ENCODE peak calls at places on chromosome 22, in five cellular contexts. I, H, C, J and U are unnamed samples.

GRCh38 chr22:19124377-19124776 is 2.2 kb upstream of the DGCR2 start:
- DNase-seq in J (no peak), I (no peak), H (no peak), C (no peak), U (no peak)

GRCh38 chr22:45308624-45309421 is 911 bp upstream of the FAM118A start:
- DNase-seq in H (no peak), I (no peak), C (no peak), J (peak), U (no peak)

GRCh38 chr22:39773976-39774539 is 119.5 kb downstream of the ENTHD1 start:
- DNase-seq in C (peak), J (no peak), H (no peak), I (peak), U (no peak)

GRCh38 chr22:37703906-37704305 is 7.1 kb downstream of the TRIOBP start:
- DNase-seq in C (no peak), H (no peak), J (no peak), I (no peak), U (no peak)

GRCh38 chr22:49780992-49781782 is 46.5 kb downstream of the BRD1 start:
- DNase-seq in I (no peak), C (no peak), H (no peak), J (no peak), U (no peak)

GRCh38 chr22:24186892-24187670 is 5.8 kb downstream of the SUSD2 start:
- DNase-seq in I (no peak), J (no peak), C (no peak), H (no peak), U (no peak)

GRCh38 chr22:23835773-23836144 is 3.0 kb downstream of the DERL3 start:
- DNase-seq in C (no peak), I (no peak), H (no peak), J (peak), U (no peak)

GRCh38 chr22:39182478-39183030 is 30.1 kb upstream of the CBX7 start:
- DNase-seq in I (peak), H (no peak), J (peak), C (no peak), U (no peak)

GRCh38 chr22:24563246-24563645 is 7.4 kb downstream of the SNRPD3 start:
- DNase-seq in C (no peak), H (no peak), I (no peak), J (no peak), U (no peak)

GRCh38 chr22:19680911-19681862 is 33.1 kb upstream of the SEPTIN5 start:
- DNase-seq in C (no peak), H (no peak), I (no peak), J (no peak), U (no peak)

GRCh38 chr22:23888615-23889401 is 5.4 kb upstream of the MIF start:
- DNase-seq in C (no peak), H (no peak), J (no peak), I (peak), U (no peak)

GRCh38 chr22:25645266-25645665 is 80.8 kb downstream of the GRK3 start:
- DNase-seq in I (peak), C (no peak), J (no peak), H (no peak), U (no peak)

GRCh38 chr22:49547751-49548239 is 279.9 kb downstream of the BRD1 start:
- DNase-seq in H (no peak), C (no peak), I (no peak), J (no peak), U (no peak)

GRCh38 chr22:50361688-50362087 is 18.6 kb downstream of the PPP6R2 start:
- DNase-seq in I (no peak), H (no peak), C (no peak), J (no peak), U (no peak)

GRCh38 chr22:43945632-43946390 is 9.4 kb upstream of the SAMM50 start:
- DNase-seq in I (peak), H (no peak), J (peak), C (peak), U (peak)

GRCh38 chr22:50012201-50013181 is at the start of gene IL17REL:
- DNase-seq in C (no peak), H (no peak), J (no peak), I (no peak), U (no peak)

GRCh38 chr22:49294656-49295464 is 532.8 kb downstream of the BRD1 start:
- DNase-seq in H (no peak), J (peak), C (no peak), I (no peak), U (no peak)

GRCh38 chr22:19287076-19287724 is 4.3 kb downstream of the CLTCL1 start:
- DNase-seq in H (no peak), C (no peak), J (no peak), I (peak), U (no peak)

GRCh38 chr22:22427542-22428065 is 80.9 kb downstream of the ZNF280B start:
- DNase-seq in H (no peak), I (no peak), C (no peak), J (no peak), U (no peak)

GRCh38 chr22:26124991-26125725 is 44.1 kb upstream of the SEZ6L start:
- DNase-seq in I (no peak), H (no peak), C (no peak), J (no peak), U (no peak)

GRCh38 chr22:42649261-42650056 is at the start of gene CYB5R3:
- DNase-seq in H (peak), I (peak), J (peak), C (peak), U (peak)

GRCh38 chr22:19012308-19012990 is 76.4 kb upstream of the PRODH start:
- DNase-seq in H (no peak), C (no peak), J (no peak), I (no peak), U (no peak)

GRCh38 chr22:37753746-37754145 is 54.0 kb upstream of the GCAT start:
- DNase-seq in I (peak), J (no peak), H (no peak), C (no peak), U (no peak)

GRCh38 chr22:26417406-26417805 is 11.7 kb upstream of the ASPHD2 start:
- DNase-seq in I (no peak), H (no peak), C (no peak), J (no peak), U (no peak)

GRCh38 chr22:39361495-39361894 is 11.7 kb downstream of the SYNGR1 start:
- DNase-seq in H (no peak), I (no peak), J (no peak), C (no peak), U (no peak)

GRCh38 chr22:18152519-18152918 is 2.5 kb downstream of the USP18 start:
- DNase-seq in I (no peak), H (no peak), J (no peak), C (no peak), U (no peak)

GRCh38 chr22:49733631-49734030 is 94.0 kb downstream of the BRD1 start:
- DNase-seq in J (no peak), C (no peak), H (no peak), I (no peak), U (no peak)

GRCh38 chr22:30201970-30202369 is 44.6 kb downstream of the LIF start:
- DNase-seq in C (no peak), H (no peak), I (peak), J (no peak), U (no peak)

GRCh38 chr22:19271273-19271855 is 20.2 kb downstream of the CLTCL1 start:
- DNase-seq in C (no peak), I (no peak), H (no peak), J (no peak), U (no peak)

GRCh38 chr22:50710221-50710620 is 27.8 kb upstream of the ACR start:
- DNase-seq in I (no peak), C (no peak), J (no peak), H (no peak), U (no peak)

GRCh38 chr22:19524170-19525115 is at the start of gene CLDN5:
- DNase-seq in C (no peak), J (no peak), I (peak), H (no peak), U (no peak)

GRCh38 chr22:20137671-20138416 is 6.2 kb downstream of the ZDHHC8 start:
- DNase-seq in C (no peak), H (no peak), J (no peak), I (no peak), U (no peak)

GRCh38 chr22:26367402-26368245 is 61.4 kb upstream of the ASPHD2 start:
- DNase-seq in I (peak), H (peak), J (peak), C (peak), U (no peak)

GRCh38 chr22:49807780-49808708 is 19.6 kb downstream of the BRD1 start:
- DNase-seq in H (no peak), J (no peak), C (peak), I (peak), U (no peak)

GRCh38 chr22:37636186-37636948 is 3.1 kb upstream of the SH3BP1 start:
- DNase-seq in H (no peak), C (no peak), I (peak), J (no peak), U (no peak)

GRCh38 chr22:27116295-27116694 is 458.9 kb downstream of the MIAT start:
- DNase-seq in C (no peak), I (peak), J (no peak), H (no peak), U (no peak)

GRCh38 chr22:46323126-46323525 is 12.4 kb upstream of the TRMU start:
- DNase-seq in H (no peak), C (no peak), I (no peak), J (no peak), U (no peak)
- H3K27ac ChIP-seq in H (no peak), C (no peak), I (no peak), J (no peak), U (no peak)

DNA sequence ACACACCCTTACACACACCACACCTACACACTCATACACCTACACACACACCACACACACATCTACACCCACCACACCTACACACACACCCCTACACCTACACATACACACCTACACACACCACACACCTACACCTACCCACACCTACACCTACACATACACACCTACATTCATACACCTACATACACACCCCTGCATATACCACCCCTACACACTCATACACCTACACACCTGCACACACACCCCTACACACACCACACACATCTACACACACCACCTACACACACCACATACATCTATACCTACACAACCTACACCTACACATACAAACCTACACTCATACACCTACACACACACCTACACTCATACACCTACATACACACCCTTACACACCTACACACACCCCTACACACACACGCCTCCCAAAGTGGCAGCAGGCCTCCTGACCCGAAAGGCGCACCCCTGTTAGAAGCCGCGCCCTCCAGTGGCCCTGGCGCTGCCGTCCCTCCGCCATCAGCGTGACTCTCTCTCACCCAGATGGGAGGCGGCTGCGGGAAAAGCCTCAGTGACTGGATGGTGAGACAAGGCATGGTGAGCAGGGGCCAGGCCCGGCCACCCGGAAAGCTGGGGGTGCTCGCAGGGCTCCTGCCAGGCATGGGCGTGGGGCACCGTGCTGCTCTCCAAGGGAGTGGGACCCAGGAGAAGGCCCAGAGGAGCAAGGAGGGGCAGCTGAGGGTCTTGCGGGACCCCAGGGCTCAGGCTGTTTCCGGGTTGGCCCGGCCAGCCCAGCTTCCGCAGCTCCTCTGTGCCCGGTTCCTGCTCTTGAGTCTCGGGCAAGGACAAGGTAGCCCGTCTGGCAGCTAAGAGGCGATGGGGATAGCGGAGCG is 37.0 kb upstream of the HMOX1 start:
- DNase-seq in I (no peak), H (no peak), J (no peak), C (no peak), U (no peak)
- H3K27ac ChIP-seq in I (no peak), H (no peak), J (no peak), C (no peak), U (no peak)

GRCh38 chr22:31329029-31329428 is 17.1 kb downstream of the PATZ1 start:
- DNase-seq in C (no peak), H (no peak), I (peak), J (no peak), U (no peak)
- H3K27ac ChIP-seq in C (no peak), H (no peak), I (no peak), J (no peak), U (no peak)

GRCh38 chr22:36243996-36244395 is 4.7 kb upstream of the APOL2 start:
- DNase-seq in J (peak), I (no peak), H (no peak), C (no peak), U (no peak)

GRCh38 chr22:36245805-36246356 is 6.6 kb upstream of the APOL2 start:
- DNase-seq in I (no peak), C (no peak), J (no peak), H (no peak), U (no peak)

GRCh38 chr22:36246718-36247117 is 6.2 kb upstream of the APOL1 start:
- DNase-seq in J (no peak), C (no peak), H (no peak), I (no peak), U (no peak)

GRCh38 chr22:36249160-36249559 is 3.8 kb upstream of the APOL1 start:
- DNase-seq in I (no peak), J (no peak), H (no peak), C (no peak), U (no peak)

DNA sequence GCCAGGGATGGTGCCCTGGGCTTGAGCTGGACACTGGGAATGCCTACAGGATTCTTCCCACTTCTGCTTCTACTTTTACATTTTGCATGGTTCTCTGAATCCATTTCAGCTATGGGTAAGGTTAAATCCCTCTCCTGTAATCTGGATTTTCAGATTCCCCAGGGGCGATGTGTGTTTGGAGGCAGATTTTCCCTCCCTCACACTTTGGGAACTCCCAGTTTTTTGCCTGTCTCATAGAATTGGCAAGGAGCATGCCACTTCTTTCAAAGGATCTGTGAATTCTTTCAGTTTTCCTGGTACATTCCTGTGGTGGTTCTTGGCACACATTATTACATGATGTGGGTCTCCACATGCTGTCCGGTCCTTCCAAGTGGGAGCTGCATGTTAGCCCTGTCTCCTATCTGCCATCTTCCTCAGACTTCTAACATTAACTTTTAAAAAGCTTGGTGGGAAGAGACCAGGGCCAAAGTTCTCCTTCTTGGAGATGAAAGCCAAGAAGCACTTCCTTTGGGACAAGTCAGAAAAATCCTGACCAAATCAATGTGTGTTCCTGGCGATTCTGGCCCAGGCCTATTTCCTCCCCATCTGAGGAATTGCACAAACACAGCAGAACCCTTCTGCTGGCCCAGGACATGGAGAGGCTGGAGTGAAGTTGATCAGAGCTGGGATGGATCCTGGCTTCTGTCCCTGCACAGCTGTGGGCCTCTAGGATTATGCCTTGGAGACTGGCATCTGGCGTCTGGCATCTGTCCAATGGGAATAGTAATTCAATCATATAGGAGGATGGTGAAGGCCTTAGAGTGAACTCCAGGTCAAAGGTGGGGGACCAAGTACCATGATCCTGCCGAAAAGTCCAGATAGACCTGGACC is 5.4 kb upstream of the APOL2 start:
- DNase-seq in I (peak), H (no peak), C (no peak), J (no peak), U (no peak)
- H3K27ac ChIP-seq in I (no peak), H (no peak), C (no peak), J (no peak), U (no peak)

DNA sequence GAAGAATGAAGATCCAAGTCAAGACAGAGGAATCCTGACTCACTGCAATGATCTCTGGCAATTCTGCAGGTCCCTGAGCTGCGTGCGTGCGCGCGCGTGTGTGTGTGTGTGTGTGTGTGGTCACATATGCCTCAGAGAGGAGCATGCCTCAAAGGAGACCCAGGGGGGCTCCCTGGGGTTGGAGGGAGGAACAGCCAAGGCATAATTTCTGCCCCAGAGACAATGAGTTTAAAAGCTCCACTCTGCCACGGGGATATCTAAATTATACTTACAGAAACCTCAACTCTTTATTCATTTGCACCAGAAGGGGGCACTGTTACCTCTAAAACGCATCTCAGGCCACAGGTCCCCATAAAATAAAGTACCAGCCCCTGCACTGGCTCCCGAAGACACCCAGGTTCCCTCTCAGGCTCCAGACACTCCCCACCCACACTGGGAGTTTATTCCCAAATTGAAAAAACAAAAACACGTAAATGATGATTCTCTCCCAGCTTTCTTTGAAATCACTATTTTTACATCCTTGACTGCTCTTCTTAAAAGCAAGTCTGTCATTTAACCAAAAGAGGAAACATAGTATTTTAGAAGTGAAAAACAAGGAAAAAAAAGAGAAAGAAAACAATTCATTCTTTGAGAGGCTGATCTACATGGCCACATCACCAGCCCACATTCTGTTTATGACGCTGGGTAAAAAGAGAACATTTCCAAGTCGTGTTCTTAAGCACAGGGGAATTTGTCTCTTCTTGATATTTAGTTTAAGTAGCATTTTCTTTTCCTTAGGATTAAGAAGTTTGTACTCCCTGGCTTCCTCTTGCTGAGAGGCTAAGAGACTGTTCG is 400.9 kb downstream of the LARGE1 start:
- DNase-seq in C (no peak), I (peak), J (peak), H (no peak), U (no peak)
- H3K27ac ChIP-seq in C (no peak), I (no peak), J (no peak), H (no peak), U (no peak)

GRCh38 chr22:41403532-41404318 is 22.0 kb downstream of the TEF start:
- DNase-seq in I (peak), C (peak), H (peak), J (peak), U (peak)
- H3K27ac ChIP-seq in I (no peak), C (peak), H (no peak), J (no peak), U (peak)

GRCh38 chr22:28915969-28916368 is 32.6 kb downstream of the ZNRF3 start:
- DNase-seq in I (no peak), H (no peak), J (no peak), C (no peak), U (no peak)

GRCh38 chr22:28909375-28909774 is 26.0 kb downstream of the ZNRF3 start:
- DNase-seq in J (no peak), I (peak), C (no peak), H (no peak), U (no peak)

GRCh38 chr22:28910575-28911278 is 27.4 kb downstream of the ZNRF3 start:
- DNase-seq in C (no peak), I (no peak), J (no peak), H (no peak), U (no peak)

GRCh38 chr22:28911279-28911640 is 27.9 kb downstream of the ZNRF3 start:
- DNase-seq in H (no peak), I (no peak), C (no peak), J (no peak), U (no peak)

DNA sequence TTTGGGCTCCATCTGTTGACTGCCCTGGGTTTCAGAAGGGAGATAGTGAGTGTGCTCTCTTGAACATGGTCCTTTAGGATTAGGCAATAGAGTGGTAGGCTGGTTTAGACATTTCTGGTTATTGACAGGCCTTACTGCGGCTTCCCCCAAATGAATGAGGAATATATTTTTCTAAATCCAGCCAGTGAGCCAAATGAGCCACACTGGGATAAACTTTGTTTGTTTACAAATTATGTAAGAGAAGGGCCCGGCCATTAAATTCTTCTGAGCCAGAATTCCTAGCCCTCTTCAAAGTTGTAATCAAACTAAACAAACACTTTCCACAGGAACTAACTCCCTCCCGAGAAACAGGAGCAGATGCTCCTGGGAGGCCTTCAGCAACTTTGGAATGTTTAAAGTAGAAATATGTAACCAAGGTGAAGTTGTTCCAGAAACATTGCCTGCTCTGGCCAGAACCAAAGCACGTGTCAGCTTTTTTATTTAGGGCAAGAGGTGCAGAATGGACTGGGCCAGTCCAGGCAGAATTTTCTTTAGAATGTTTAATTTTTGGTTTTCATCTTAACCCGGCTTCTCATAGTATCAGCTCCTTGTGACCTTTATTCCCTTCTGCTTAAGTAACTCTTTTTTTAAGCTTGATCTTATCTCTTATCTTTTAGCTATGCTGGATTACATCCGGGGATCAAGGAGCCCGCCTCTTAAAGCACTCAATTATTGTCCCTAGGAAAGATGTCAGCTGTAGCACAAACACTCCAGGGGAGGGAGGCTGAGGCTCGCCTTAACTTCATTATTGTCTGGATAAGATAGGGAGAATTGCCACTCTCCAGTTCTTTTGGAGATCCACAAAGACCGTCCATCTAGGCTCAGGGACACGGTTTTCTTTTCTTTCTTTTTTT is 28.7 kb downstream of the ZNRF3 start:
- DNase-seq in J (no peak), I (peak), C (no peak), H (no peak), U (no peak)
- H3K27ac ChIP-seq in J (peak), I (no peak), C (no peak), H (no peak), U (no peak)